ENCODE peak calls at places on chromosome 15, in five cellular contexts. One of them, this sample, is unnamed. For H3K4me1 and H3K27me3, the result is how much of the 10 kb centered on the place peaks cover.

GRCh38 chr15:45279024-45279697 is 27.1 kb downstream of the SLC28A2 start:
- DNase-seq in H1: peak
- DNase-seq in suprapubic skin: peak
- DNase-seq in stomach: peak
- DNase-seq in ovary: peak
- DNase-seq in this sample: peak

GRCh38 chr15:78050441-78050809 is 27.1 kb downstream of the TBC1D2B start:
- DNase-seq in stomach: no peak
- DNase-seq in ovary: no peak
- DNase-seq in H1: no peak
- DNase-seq in suprapubic skin: no peak
- DNase-seq in this sample: no peak

GRCh38 chr15:88089019-88089603 is 167.4 kb downstream of the NTRK3 start:
- DNase-seq in H1: no peak
- DNase-seq in suprapubic skin: no peak
- DNase-seq in stomach: no peak
- DNase-seq in ovary: no peak
- DNase-seq in this sample: no peak

GRCh38 chr15:74220475-74221248 is 15.5 kb upstream of the CCDC33 start:
- DNase-seq in ovary: no peak
- DNase-seq in suprapubic skin: no peak
- DNase-seq in stomach: no peak
- DNase-seq in H1: no peak
- DNase-seq in this sample: no peak

GRCh38 chr15:74242296-74242929 is 6.3 kb downstream of the CCDC33 start:
- DNase-seq in H1: no peak
- DNase-seq in ovary: no peak
- DNase-seq in stomach: no peak
- DNase-seq in suprapubic skin: no peak
- DNase-seq in this sample: peak

GRCh38 chr15:80367094-80367493 is 37.1 kb upstream of the ARNT2 start:
- DNase-seq in H1: peak
- DNase-seq in stomach: no peak
- DNase-seq in suprapubic skin: no peak
- DNase-seq in ovary: no peak
- DNase-seq in this sample: no peak

GRCh38 chr15:48330045-48330840 is 986 bp upstream of the DUT start:
- DNase-seq in suprapubic skin: no peak
- DNase-seq in H1: no peak
- DNase-seq in stomach: no peak
- DNase-seq in ovary: no peak
- DNase-seq in this sample: no peak

GRCh38 chr15:65189102-65189740 is 4.1 kb upstream of the CLPX start:
- DNase-seq in H1: peak
- DNase-seq in suprapubic skin: no peak
- DNase-seq in ovary: no peak
- DNase-seq in stomach: no peak
- DNase-seq in this sample: no peak

GRCh38 chr15:63357061-63357460 is 24.6 kb downstream of the CA12 start:
- DNase-seq in H1: no peak
- DNase-seq in stomach: no peak
- DNase-seq in suprapubic skin: no peak
- DNase-seq in ovary: no peak
- DNase-seq in this sample: no peak

GRCh38 chr15:90044916-90045371 is 43.8 kb downstream of the ZNF710 start:
- DNase-seq in stomach: no peak
- DNase-seq in suprapubic skin: no peak
- DNase-seq in H1: no peak
- DNase-seq in ovary: no peak
- DNase-seq in this sample: no peak

GRCh38 chr15:85706779-85707518 is 87.8 kb downstream of the KLHL25 start:
- DNase-seq in suprapubic skin: no peak
- DNase-seq in H1: no peak
- DNase-seq in stomach: no peak
- DNase-seq in ovary: no peak
- DNase-seq in this sample: peak

GRCh38 chr15:77870195-77871065 is 207.1 kb downstream of the TBC1D2B start:
- DNase-seq in ovary: peak
- DNase-seq in H1: peak
- DNase-seq in stomach: peak
- DNase-seq in suprapubic skin: peak
- DNase-seq in this sample: peak

GRCh38 chr15:95825672-95826387 is 504.7 kb upstream of the NR2F2 start:
- DNase-seq in H1: no peak
- DNase-seq in ovary: no peak
- DNase-seq in suprapubic skin: no peak
- DNase-seq in stomach: no peak
- DNase-seq in this sample: no peak

GRCh38 chr15:48541659-48542334 is 103.7 kb downstream of the FBN1 start:
- DNase-seq in H1: no peak
- DNase-seq in suprapubic skin: no peak
- DNase-seq in stomach: no peak
- DNase-seq in ovary: no peak
- DNase-seq in this sample: no peak

GRCh38 chr15:98138910-98139309 is 178.4 kb downstream of the ARRDC4 start:
- DNase-seq in H1: no peak
- DNase-seq in ovary: no peak
- DNase-seq in stomach: no peak
- DNase-seq in suprapubic skin: no peak
- DNase-seq in this sample: no peak

GRCh38 chr15:89912674-89913396 is at the start of gene ARPIN:
- DNase-seq in ovary: peak
- DNase-seq in H1: peak
- DNase-seq in suprapubic skin: peak
- DNase-seq in stomach: peak
- DNase-seq in this sample: peak

GRCh38 chr15:73754461-73754860 is 1.3 kb upstream of the INSYN1 start:
- DNase-seq in suprapubic skin: no peak
- DNase-seq in stomach: no peak
- DNase-seq in ovary: no peak
- DNase-seq in H1: no peak
- DNase-seq in this sample: no peak

GRCh38 chr15:48888209-48888608 is 10.3 kb downstream of the EID1 start:
- DNase-seq in ovary: no peak
- DNase-seq in suprapubic skin: no peak
- DNase-seq in H1: no peak
- DNase-seq in stomach: no peak
- DNase-seq in this sample: no peak

GRCh38 chr15:38863381-38863780 is 298.8 kb upstream of the RASGRP1 start:
- DNase-seq in ovary: no peak
- DNase-seq in H1: no peak
- DNase-seq in stomach: no peak
- DNase-seq in suprapubic skin: no peak
- DNase-seq in this sample: no peak

GRCh38 chr15:44219073-44219472 is 24.0 kb upstream of the FRMD5 start:
- DNase-seq in stomach: no peak
- DNase-seq in ovary: no peak
- DNase-seq in H1: no peak
- DNase-seq in suprapubic skin: no peak
- DNase-seq in this sample: no peak

GRCh38 chr15:93497256-93497655 is 408.2 kb upstream of the RGMA start:
- DNase-seq in H1: no peak
- DNase-seq in suprapubic skin: no peak
- DNase-seq in stomach: no peak
- DNase-seq in ovary: no peak
- DNase-seq in this sample: no peak

GRCh38 chr15:89776274-89777072 is at the start of gene MESP2:
- DNase-seq in stomach: peak
- DNase-seq in suprapubic skin: peak
- DNase-seq in H1: peak
- DNase-seq in ovary: peak
- DNase-seq in this sample: peak

GRCh38 chr15:82849556-82850241 is 40.3 kb downstream of the WHAMM start:
- DNase-seq in suprapubic skin: peak
- DNase-seq in ovary: peak
- DNase-seq in H1: peak
- DNase-seq in stomach: peak
- DNase-seq in this sample: peak

GRCh38 chr15:57827021-57827420 is 120.5 kb downstream of the POLR2M start:
- DNase-seq in suprapubic skin: no peak
- DNase-seq in ovary: no peak
- DNase-seq in H1: no peak
- DNase-seq in stomach: no peak
- DNase-seq in this sample: no peak

GRCh38 chr15:81381725-81382124 is 7.7 kb upstream of the TMC3 start:
- DNase-seq in H1: no peak
- DNase-seq in ovary: no peak
- DNase-seq in suprapubic skin: no peak
- DNase-seq in stomach: no peak
- DNase-seq in this sample: no peak

GRCh38 chr15:87661481-87661880 is 595.1 kb downstream of the NTRK3 start:
- DNase-seq in stomach: no peak
- DNase-seq in suprapubic skin: no peak
- DNase-seq in H1: no peak
- DNase-seq in ovary: no peak
- DNase-seq in this sample: no peak

GRCh38 chr15:81117581-81117980 is 16.5 kb upstream of the CFAP161 start:
- DNase-seq in ovary: no peak
- DNase-seq in suprapubic skin: no peak
- DNase-seq in stomach: no peak
- DNase-seq in H1: no peak
- DNase-seq in this sample: no peak

GRCh38 chr15:45131510-45131909 is 1.7 kb downstream of the DUOX1 start:
- DNase-seq in ovary: no peak
- DNase-seq in stomach: no peak
- DNase-seq in suprapubic skin: no peak
- DNase-seq in H1: no peak
- DNase-seq in this sample: no peak

GRCh38 chr15:62895139-62895866 is 147.2 kb upstream of the TPM1 start:
- DNase-seq in H1: no peak
- DNase-seq in stomach: no peak
- DNase-seq in ovary: no peak
- DNase-seq in suprapubic skin: no peak
- DNase-seq in this sample: no peak

GRCh38 chr15:36905908-36906307 is 194.4 kb downstream of the MEIS2 start:
- DNase-seq in suprapubic skin: no peak
- DNase-seq in H1: no peak
- DNase-seq in ovary: no peak
- DNase-seq in stomach: no peak
- DNase-seq in this sample: no peak

GRCh38 chr15:36899696-36900095 is 200.7 kb downstream of the MEIS2 start:
- DNase-seq in H1: no peak
- DNase-seq in stomach: no peak
- DNase-seq in suprapubic skin: no peak
- DNase-seq in ovary: no peak
- DNase-seq in this sample: no peak

GRCh38 chr15:36901012-36901411 is 199.3 kb downstream of the MEIS2 start:
- DNase-seq in H1: no peak
- DNase-seq in ovary: no peak
- DNase-seq in stomach: no peak
- DNase-seq in suprapubic skin: no peak
- DNase-seq in this sample: no peak

GRCh38 chr15:36903922-36904479 is 196.3 kb downstream of the MEIS2 start:
- DNase-seq in ovary: no peak
- DNase-seq in suprapubic skin: peak
- DNase-seq in H1: no peak
- DNase-seq in stomach: no peak
- DNase-seq in this sample: no peak

GRCh38 chr15:36903195-36903594 is 197.2 kb downstream of the MEIS2 start:
- DNase-seq in ovary: no peak
- DNase-seq in suprapubic skin: no peak
- DNase-seq in H1: no peak
- DNase-seq in stomach: no peak
- DNase-seq in this sample: no peak
- H3K4me1 ChIP-seq in ovary: under half
- H3K4me1 ChIP-seq in suprapubic skin: under half
- H3K4me1 ChIP-seq in H1: under half
- H3K4me1 ChIP-seq in stomach: under half
- H3K4me1 ChIP-seq in this sample: under half

DNA sequence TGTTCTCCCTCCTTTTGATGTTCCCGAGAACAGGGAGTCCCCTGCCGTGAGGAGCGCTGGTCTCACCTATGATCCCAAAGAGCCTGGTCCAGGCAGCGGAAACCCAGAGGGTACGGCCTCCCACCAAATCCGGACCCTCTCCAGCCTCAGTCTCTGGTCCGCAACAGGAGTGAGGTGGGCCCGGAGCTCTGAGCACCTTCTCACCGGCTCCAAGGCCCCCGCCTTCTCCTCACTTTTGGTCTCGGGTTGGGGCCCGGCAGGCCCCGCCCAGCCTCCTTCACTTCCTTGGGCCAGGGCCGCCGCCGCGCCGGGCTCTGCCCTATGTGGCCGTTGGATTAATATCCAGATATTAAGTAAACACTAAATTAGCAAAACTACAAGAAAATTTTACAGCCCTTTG is 5.7 kb upstream of the SKOR1 start:
- DNase-seq in H1: no peak
- DNase-seq in stomach: no peak
- DNase-seq in ovary: no peak
- DNase-seq in suprapubic skin: no peak
- DNase-seq in this sample: no peak
- H3K27me3 ChIP-seq in H1: half or more
- H3K27me3 ChIP-seq in stomach: half or more
- H3K27me3 ChIP-seq in ovary: under half
- H3K27me3 ChIP-seq in suprapubic skin: half or more
- H3K27me3 ChIP-seq in this sample: under half

DNA sequence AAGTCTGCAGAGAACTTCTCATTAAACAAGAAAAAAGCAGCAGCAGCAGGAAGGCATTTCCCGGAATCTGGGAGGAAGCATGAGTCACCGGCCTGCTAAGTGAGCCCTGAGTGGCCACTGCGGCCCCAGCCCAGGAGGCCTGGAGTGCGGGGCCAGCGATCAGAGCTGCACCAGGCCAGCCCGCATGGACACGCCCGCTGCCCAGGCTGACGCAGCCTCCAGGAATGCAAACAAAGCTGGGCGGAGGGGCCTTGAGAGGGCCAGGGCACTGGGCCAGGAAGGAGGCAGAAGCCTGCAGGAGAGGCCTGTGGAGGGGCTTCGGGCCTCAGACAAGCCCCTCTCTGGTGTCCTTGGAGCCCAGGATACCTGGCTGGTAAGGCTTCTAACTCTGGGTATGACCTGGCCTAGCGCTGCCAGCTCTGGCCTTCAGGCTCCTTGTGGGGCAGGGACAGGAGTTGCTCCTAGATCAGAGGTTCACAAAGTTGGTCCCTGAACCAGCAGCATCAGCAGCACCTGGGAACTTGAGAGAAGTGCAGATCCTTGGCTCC is 101.2 kb downstream of the SMAD6 start:
- DNase-seq in suprapubic skin: peak
- DNase-seq in ovary: peak
- DNase-seq in H1: peak
- DNase-seq in stomach: peak
- DNase-seq in this sample: peak
- TF ChIP-seq EP300 in suprapubic skin: no peak
- TF ChIP-seq EP300 in ovary: no peak
- TF ChIP-seq EP300 in H1: no peak
- TF ChIP-seq EP300 in stomach: no peak
- TF ChIP-seq EP300 in this sample: peak

DNA sequence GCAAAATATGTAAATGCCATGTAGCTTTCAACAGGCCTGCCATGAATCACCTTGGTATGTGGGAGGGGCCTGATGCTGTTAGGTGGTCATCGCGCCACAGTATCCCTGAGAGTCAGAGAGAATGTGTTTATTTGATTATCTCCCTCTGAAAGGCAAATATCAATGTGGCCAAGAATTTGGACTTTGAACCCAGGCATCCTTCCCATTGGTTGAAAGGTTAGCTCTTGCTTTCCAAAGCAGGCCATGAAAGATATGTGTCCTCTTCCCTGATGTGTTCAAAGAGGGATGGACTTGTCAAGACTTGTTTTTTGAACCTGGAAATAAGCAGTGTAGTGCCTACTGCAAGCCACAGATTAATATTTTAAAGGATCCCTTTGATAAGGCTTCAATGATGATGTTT is 36.7 kb downstream of the SRP14 start:
- DNase-seq in suprapubic skin: no peak
- DNase-seq in ovary: no peak
- DNase-seq in stomach: peak
- DNase-seq in H1: no peak
- DNase-seq in this sample: no peak
- H3K4me1 ChIP-seq in suprapubic skin: under half
- H3K4me1 ChIP-seq in ovary: under half
- H3K4me1 ChIP-seq in stomach: under half
- H3K4me1 ChIP-seq in H1: under half
- H3K4me1 ChIP-seq in this sample: under half